ENCODE peak calls at places on chromosome 9, in ten cellular contexts. Q, C, W, Z, K, P, R, D, M and I are unnamed samples.
A peak's percentile ranks its signal among the peaks of the same experiment; 100 is the strongest.

GRCh38 chr9:130857864-130858730 is 23.0 kb downstream of the ABL1 start:
- DNase-seq in Q (no peak), C (peak; percentile 25), W (peak; percentile 46), Z (no peak), K (no peak), P (no peak), R (no peak), D (peak; percentile 72), M (peak; percentile 66), I (peak; percentile 59)

GRCh38 chr9:76452839-76453238 is 6.1 kb upstream of the GCNT1 start:
- DNase-seq in Q (no peak), C (no peak), W (no peak), Z (peak; percentile 67), K (no peak), P (no peak), R (no peak), D (no peak), M (no peak), I (no peak)

GRCh38 chr9:99071313-99072039 is 33.4 kb upstream of the TGFBR1 start:
- DNase-seq in Q (no peak), C (no peak), W (peak; percentile 55), Z (no peak), K (no peak), P (no peak), R (no peak), D (peak; percentile 30), M (no peak), I (no peak)

GRCh38 chr9:100581661-100582060 is 3.8 kb downstream of the CAVIN4 start:
- DNase-seq in Q (no peak), C (no peak), W (no peak), Z (no peak), K (no peak), P (no peak), R (no peak), D (no peak), M (no peak), I (no peak)

GRCh38 chr9:123406691-123407536 is 50.9 kb downstream of the CRB2 start:
- DNase-seq in Q (no peak), C (no peak), W (no peak), Z (no peak), K (no peak), P (no peak), R (no peak), D (no peak), M (no peak), I (no peak)

GRCh38 chr9:92147030-92147853 is 32.0 kb upstream of the SPTLC1 start:
- DNase-seq in Q (no peak), C (peak; percentile 27), W (peak; percentile 88), Z (peak; percentile 64), K (no peak), P (no peak), R (peak; percentile 87), D (no peak), M (peak; percentile 85), I (no peak)

GRCh38 chr9:122265265-122265900 is 701 bp downstream of the MRRF start:
- DNase-seq in Q (no peak), C (no peak), W (peak; percentile 36), Z (peak; percentile 81), K (no peak), P (no peak), R (peak; percentile 18), D (no peak), M (no peak), I (no peak)

GRCh38 chr9:108517591-108518365 is 338.0 kb downstream of the ACTL7B start:
- DNase-seq in Q (no peak), C (no peak), W (no peak), Z (no peak), K (no peak), P (no peak), R (no peak), D (peak; percentile 31), M (no peak), I (no peak)

GRCh38 chr9:5395428-5395827 is 42.3 kb downstream of the PLGRKT start:
- DNase-seq in Q (no peak), C (no peak), W (no peak), Z (no peak), K (no peak), P (no peak), R (no peak), D (no peak), M (no peak), I (no peak)

GRCh38 chr9:129639756-129640085 is 2.2 kb downstream of the ASB6 start:
- DNase-seq in Q (no peak), C (no peak), W (no peak), Z (no peak), K (no peak), P (no peak), R (no peak), D (no peak), M (no peak), I (peak; percentile 44)

GRCh38 chr9:129643706-129644105 is 1.8 kb upstream of the ASB6 start:
- DNase-seq in Q (no peak), C (no peak), W (no peak), Z (no peak), K (no peak), P (no peak), R (peak; percentile 20), D (no peak), M (no peak), I (no peak)

GRCh38 chr9:129640086-129640870 is 1.7 kb downstream of the ASB6 start:
- DNase-seq in Q (peak; percentile 59), C (peak; percentile 80), W (no peak), Z (no peak), K (no peak), P (peak; percentile 79), R (peak; percentile 83), D (no peak), M (peak; percentile 60), I (no peak)

GRCh38 chr9:129640871-129641750 is 840 bp downstream of the ASB6 start:
- DNase-seq in Q (no peak), C (no peak), W (no peak), Z (no peak), K (no peak), P (no peak), R (peak; percentile 60), D (no peak), M (peak; percentile 51), I (no peak)

GRCh38 chr9:129641751-129642585 is at the start of gene ASB6:
- DNase-seq in Q (peak; percentile 97), C (peak; percentile 97), W (peak; percentile 98), Z (peak; percentile 96), K (peak; percentile 99), P (peak; percentile 100), R (peak; percentile 97), D (peak; percentile 98), M (peak; percentile 99), I (peak; percentile 98)
- TF ChIP-seq POLR2A in Q (no peak), C (peak; percentile 79), W (peak; percentile 68), Z (peak; percentile 54), K (peak; percentile 62), P (peak; percentile 83), R (peak; percentile 68), D (no peak), M (peak; percentile 35), I (peak; percentile 49)

GRCh38 chr9:120324996-120325642 is 254.8 kb downstream of the CDK5RAP2 start:
- DNase-seq in Q (no peak), C (no peak), W (no peak), Z (peak; percentile 51), K (no peak), P (no peak), R (no peak), D (no peak), M (no peak), I (no peak)
- TF ChIP-seq CTCF in Q (no peak), C (no peak), W (no peak), Z (peak; percentile 41), K (no peak), P (no peak), R (no peak), D (no peak), M (no peak), I (no peak)

DNA sequence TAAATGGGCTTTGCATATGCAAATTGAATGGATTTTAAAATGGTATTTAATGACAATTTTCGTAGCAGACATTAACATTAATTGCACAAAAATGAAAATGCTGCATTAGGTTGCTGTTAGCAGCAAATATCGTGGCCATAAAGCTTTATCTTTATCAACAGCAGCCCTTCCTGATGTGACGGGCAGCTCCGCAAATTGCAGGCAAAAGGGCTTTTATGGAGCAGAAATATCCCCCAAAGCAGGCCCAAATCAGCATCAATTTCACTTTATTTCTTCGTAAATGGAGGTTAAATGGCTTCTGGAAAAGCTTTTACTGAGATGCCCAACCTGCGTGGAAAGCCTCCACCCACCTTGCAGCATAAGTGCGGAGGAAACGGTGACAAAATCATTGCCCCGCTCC is 78.0 kb upstream of the BARHL1 start:
- DNase-seq in Q (no peak), C (no peak), W (no peak), Z (no peak), K (no peak), P (no peak), R (no peak), D (no peak), M (no peak), I (no peak)
- TF ChIP-seq POLR2A in Q (no peak), C (no peak), W (no peak), Z (no peak), K (no peak), P (no peak), R (no peak), D (no peak), M (no peak), I (no peak)

DNA sequence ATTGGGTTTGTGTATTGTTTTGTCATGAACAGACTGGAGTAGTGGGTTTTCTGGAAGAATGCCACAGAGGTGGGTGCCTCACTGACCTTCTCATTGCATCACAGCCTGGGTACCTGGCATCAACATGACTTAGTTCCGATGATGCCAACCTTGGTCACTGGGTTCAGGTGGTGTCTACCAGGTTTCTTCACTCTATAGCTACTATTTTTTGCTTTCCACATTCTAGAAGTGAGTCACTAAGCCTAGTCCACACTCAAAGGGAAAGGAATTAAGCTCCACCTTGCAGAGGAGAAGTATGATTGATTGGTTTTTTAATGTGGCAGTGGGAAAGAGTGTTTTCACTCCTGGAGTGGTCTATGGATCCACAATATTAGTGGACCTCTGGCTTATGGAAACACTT is 391.9 kb downstream of the DMRT2 start:
- DNase-seq in Q (no peak), C (no peak), W (no peak), Z (no peak), K (no peak), P (no peak), R (no peak), D (no peak), M (no peak), I (no peak)
- TF ChIP-seq CTCF in Q (no peak), C (no peak), W (no peak), Z (no peak), K (no peak), P (no peak), R (no peak), D (no peak), M (no peak), I (no peak)